ENCODE peak calls at places on chromosome 22, in six cellular contexts. E is A549, O is endodermal cell, D is neural crest cell, R is Panc1, J is activated B cell treated with CpG ODN at 0.5 μM for 24 hours. Q is an unnamed sample.

GRCh38 chr22:43222987-43223386 is 36.1 kb upstream of the TTLL12 start:
- DNase-seq in E (no peak), O (no peak), D (no peak), R (no peak), J (no peak), Q (no peak)

GRCh38 chr22:29309332-29310064 is 3.0 kb downstream of the GAS2L1 start:
- DNase-seq in E (no peak), O (peak; percentile 48), D (no peak), R (no peak), J (no peak), Q (peak; percentile 69)

GRCh38 chr22:38172489-38173155 is 9.0 kb downstream of the PLA2G6 start:
- DNase-seq in E (no peak), O (no peak), D (no peak), R (no peak), J (no peak), Q (no peak)

GRCh38 chr22:49638788-49639187 is 188.9 kb downstream of the BRD1 start:
- DNase-seq in E (no peak), O (no peak), D (no peak), R (no peak), J (no peak), Q (no peak)

GRCh38 chr22:35996596-35996995 is 32.0 kb downstream of the RBFOX2 start:
- DNase-seq in E (no peak), O (no peak), D (no peak), R (no peak), J (no peak), Q (no peak)

GRCh38 chr22:19721486-19722172 is 1.7 kb upstream of the GP1BB start:
- DNase-seq in E (no peak), O (no peak), D (no peak), R (no peak), J (no peak), Q (no peak)

GRCh38 chr22:46695346-46696224 is 42.5 kb downstream of the CERK start:
- DNase-seq in E (no peak), O (no peak), D (no peak), R (no peak), J (no peak), Q (no peak)

GRCh38 chr22:24133187-24133965 is 47.9 kb upstream of the SUSD2 start:
- DNase-seq in E (no peak), O (peak; percentile 69), D (no peak), R (no peak), J (no peak), Q (no peak)

GRCh38 chr22:26797910-26798309 is 140.5 kb downstream of the MIAT start:
- DNase-seq in E (peak; percentile 13), O (peak; percentile 78), D (peak; percentile 9), R (no peak), J (no peak), Q (no peak)

GRCh38 chr22:22128440-22128839 is 116.1 kb upstream of the VPREB1 start:
- DNase-seq in E (no peak), O (no peak), D (no peak), R (no peak), J (no peak), Q (no peak)

GRCh38 chr22:41910599-41911291 is 4.1 kb downstream of the SHISA8 start:
- DNase-seq in E (no peak), O (peak; percentile 64), D (no peak), R (no peak), J (peak; percentile 57), Q (no peak)

GRCh38 chr22:44391481-44392445 is 79.0 kb upstream of the SHISAL1 start:
- DNase-seq in E (no peak), O (peak; percentile 67), D (no peak), R (no peak), J (no peak), Q (peak; percentile 29)

GRCh38 chr22:22429374-22430108 is 79.0 kb downstream of the ZNF280B start:
- DNase-seq in E (no peak), O (no peak), D (no peak), R (no peak), J (no peak), Q (no peak)

GRCh38 chr22:31561238-31561887 is 65.0 kb downstream of the SFI1 start:
- DNase-seq in E (peak; percentile 59), O (peak; percentile 96), D (peak; percentile 54), R (peak; percentile 36), J (peak; percentile 28), Q (peak; percentile 76)

GRCh38 chr22:24051568-24051967 is 40.5 kb downstream of the CABIN1 start:
- DNase-seq in E (no peak), O (no peak), D (no peak), R (no peak), J (no peak), Q (no peak)

GRCh38 chr22:47057916-47058585 is 295.6 kb downstream of the TBC1D22A start:
- DNase-seq in E (no peak), O (no peak), D (no peak), R (no peak), J (no peak), Q (no peak)

GRCh38 chr22:49992921-49993648 is 19.5 kb downstream of the IL17REL start:
- DNase-seq in E (peak; percentile 44), O (peak; percentile 87), D (no peak), R (no peak), J (peak; percentile 61), Q (no peak)

GRCh38 chr22:43891360-43892182 is at the start of gene PNPLA5:
- DNase-seq in E (no peak), O (peak; percentile 88), D (no peak), R (no peak), J (no peak), Q (no peak)

GRCh38 chr22:26845016-26845728 is 187.8 kb downstream of the MIAT start:
- DNase-seq in E (no peak), O (peak; percentile 43), D (no peak), R (no peak), J (no peak), Q (no peak)

GRCh38 chr22:42747701-42748513 is 27.2 kb upstream of the A4GALT start:
- DNase-seq in E (no peak), O (no peak), D (no peak), R (no peak), J (no peak), Q (no peak)

GRCh38 chr22:44538071-44538470 is 40.0 kb upstream of the RTL6 start:
- DNase-seq in E (peak; percentile 36), O (no peak), D (no peak), R (no peak), J (no peak), Q (no peak)

GRCh38 chr22:39446239-39446721 is 10.5 kb upstream of the MGAT3 start:
- DNase-seq in E (no peak), O (peak; percentile 85), D (no peak), R (no peak), J (peak; percentile 51), Q (no peak)
- TF ChIP-seq CTCF in E (no peak), O (peak; percentile 36), D (no peak), R (no peak), J (no peak), Q (no peak)

GRCh38 chr22:25419247-25420113 is 145.0 kb upstream of the GRK3 start:
- DNase-seq in E (no peak), O (peak; percentile 44), D (no peak), R (no peak), J (no peak), Q (no peak)

GRCh38 chr22:25420471-25420924 is 144.0 kb upstream of the GRK3 start:
- DNase-seq in E (no peak), O (peak; percentile 58), D (no peak), R (no peak), J (no peak), Q (no peak)

GRCh38 chr22:25417792-25418191 is 146.7 kb upstream of the GRK3 start:
- DNase-seq in E (no peak), O (no peak), D (no peak), R (no peak), J (no peak), Q (no peak)

GRCh38 chr22:25420925-25421904 is 143.3 kb upstream of the GRK3 start:
- DNase-seq in E (no peak), O (peak; percentile 84), D (no peak), R (no peak), J (no peak), Q (no peak)
- TF ChIP-seq CTCF in E (no peak), O (peak; percentile 31), D (peak; percentile 17), R (peak; percentile 49), J (no peak), Q (no peak)

GRCh38 chr22:17201285-17201945 is 17.8 kb downstream of the ADA2 start:
- DNase-seq in E (no peak), O (peak; percentile 58), D (no peak), R (no peak), J (no peak), Q (no peak)
- TF ChIP-seq CTCF in E (no peak), O (peak; percentile 73), D (peak; percentile 49), R (no peak), J (no peak), Q (peak; percentile 55)

GRCh38 chr22:17906978-17907730 is 117.2 kb downstream of the MICAL3 start:
- DNase-seq in E (no peak), O (no peak), D (no peak), R (no peak), J (no peak), Q (no peak)

GRCh38 chr22:17907731-17908051 is 116.7 kb downstream of the MICAL3 start:
- DNase-seq in E (no peak), O (no peak), D (no peak), R (no peak), J (no peak), Q (no peak)

GRCh38 chr22:17902960-17903359 is 121.4 kb downstream of the MICAL3 start:
- DNase-seq in E (no peak), O (no peak), D (no peak), R (no peak), J (no peak), Q (no peak)

GRCh38 chr22:17905445-17905844 is 118.9 kb downstream of the MICAL3 start:
- DNase-seq in E (no peak), O (no peak), D (no peak), R (no peak), J (no peak), Q (no peak)

GRCh38 chr22:17903564-17904295 is 120.6 kb downstream of the MICAL3 start:
- DNase-seq in E (no peak), O (peak; percentile 56), D (no peak), R (no peak), J (no peak), Q (no peak)
- TF ChIP-seq CTCF in E (no peak), O (no peak), D (no peak), R (no peak), J (no peak), Q (no peak)